ENCODE peak calls at places on chromosomes 1 and 21, in six cellular contexts. L is cardiac septum; J is keratinocyte; A is tibial nerve; M is CD8-positive, alpha-beta memory T cell; K is testis. T is an unnamed sample.

GRCh38 chr1:153963850-153964331 is 554 bp upstream of the SLC39A1 start:
- DNase-seq in M (no peak), L (no peak), K (peak), A (no peak), J (no peak), T (no peak)

GRCh38 chr1:16615253-16616252 is 2.2 kb upstream of the NBPF1 start:
- DNase-seq in J (no peak), K (no peak), M (no peak), L (peak), A (no peak), T (no peak)

GRCh38 chr1:24683713-24684162 is 40.6 kb downstream of the SRRM1 start:
- DNase-seq in M (no peak), K (peak), L (no peak), A (no peak), J (peak), T (no peak)

GRCh38 chr1:5256793-5257192 is 602.4 kb downstream of the AJAP1 start:
- DNase-seq in L (no peak), A (no peak), M (no peak), J (no peak), K (no peak), T (no peak)

GRCh38 chr1:29230553-29231378 is at the start of gene MECR:
- DNase-seq in M (peak), L (peak), K (peak), J (peak), A (peak), T (peak)

GRCh38 chr1:33010946-33011731 is 25.5 kb downstream of the AK2 start:
- DNase-seq in L (peak), A (no peak), K (peak), M (no peak), J (no peak), T (no peak)

GRCh38 chr1:93845554-93846150 is 33.4 kb downstream of the DNTTIP2 start:
- DNase-seq in J (no peak), M (no peak), A (no peak), L (no peak), K (peak), T (no peak)

GRCh38 chr21:25881524-25882376 is 147.0 kb downstream of the GABPA start:
- DNase-seq in J (peak), L (peak), M (peak), A (peak), K (peak), T (peak)

GRCh38 chr1:67561704-67562113 is 123.3 kb upstream of the GADD45A start:
- DNase-seq in M (peak), K (peak), J (peak), L (peak), A (peak), T (peak)

GRCh38 chr1:27416387-27417111 is 24.1 kb downstream of the GPR3 start:
- DNase-seq in A (no peak), J (peak), M (peak), L (no peak), K (peak), T (no peak)

GRCh38 chr1:197269053-197269452 is 1.0 kb downstream of the CRB1 start:
- DNase-seq in J (no peak), K (no peak), A (no peak), L (no peak), M (no peak), T (no peak)

GRCh38 chr1:222555992-222556615 is 8.2 kb upstream of the HHIPL2 start:
- DNase-seq in A (no peak), M (no peak), K (no peak), J (no peak), L (no peak), T (no peak)

GRCh38 chr21:16192900-16193299 is 463.1 kb downstream of the USP25 start:
- DNase-seq in K (no peak), A (no peak), L (no peak), M (no peak), J (no peak), T (no peak)

GRCh38 chr1:245441699-245442098 is 286.9 kb downstream of the KIF26B start:
- DNase-seq in L (no peak), A (no peak), J (no peak), M (no peak), K (no peak), T (no peak)

GRCh38 chr21:43277481-43278351 is 108.9 kb downstream of the CRYAA start:
- DNase-seq in J (no peak), L (peak), K (no peak), M (no peak), A (no peak), T (no peak)

GRCh38 chr21:16071082-16071481 is 341.3 kb downstream of the USP25 start:
- DNase-seq in K (peak), L (no peak), J (no peak), M (no peak), A (no peak), T (no peak)

GRCh38 chr1:150562384-150563339 is 13.5 kb downstream of the ADAMTSL4 start:
- DNase-seq in L (peak), M (peak), K (no peak), J (no peak), A (peak), T (no peak)

GRCh38 chr1:27891196-27891889 is 19.0 kb downstream of the THEMIS2 start:
- DNase-seq in K (no peak), L (no peak), A (no peak), J (no peak), M (peak), T (no peak)

GRCh38 chr21:31872452-31873274 is at the start of gene HUNK:
- DNase-seq in J (no peak), M (no peak), A (no peak), L (no peak), K (peak), T (no peak)

GRCh38 chr21:44428281-44428942 is 26.9 kb upstream of the LRRC3 start:
- DNase-seq in M (peak), L (peak), A (no peak), J (no peak), K (no peak), T (no peak)

GRCh38 chr21:39313457-39314154 is at the start of gene BRWD1:
- DNase-seq in K (peak), A (peak), M (peak), L (peak), J (no peak), T (peak)

GRCh38 chr1:44501022-44501910 is 96.2 kb downstream of the RNF220 start:
- DNase-seq in J (no peak), M (no peak), L (no peak), K (no peak), A (no peak), T (no peak)

GRCh38 chr1:201167625-201167991 is 13.3 kb upstream of the TMEM9 start:
- DNase-seq in M (no peak), A (no peak), L (no peak), K (no peak), J (no peak), T (no peak)

GRCh38 chr1:27342778-27343638 is 1.2 kb downstream of the SYTL1 start:
- DNase-seq in K (no peak), J (peak), M (peak), L (peak), A (no peak), T (no peak)

GRCh38 chr1:2990376-2991115 is 30.7 kb upstream of the ACTRT2 start:
- DNase-seq in M (no peak), K (no peak), A (no peak), J (no peak), L (peak), T (no peak)

GRCh38 chr1:203548917-203549708 is 55.2 kb downstream of the OPTC start:
- DNase-seq in L (no peak), M (no peak), K (no peak), A (no peak), J (no peak), T (no peak)

GRCh38 chr1:60461889-60462595 is 388.5 kb upstream of the C1orf87 start:
- DNase-seq in M (no peak), J (no peak), A (no peak), K (no peak), L (no peak), T (no peak)

GRCh38 chr1:27099904-27100796 is 54.8 kb downstream of the SLC9A1 start:
- DNase-seq in M (no peak), A (peak), K (peak), L (no peak), J (no peak), T (no peak)

GRCh38 chr1:115184260-115184950 is 95.1 kb upstream of the TSPAN2 start:
- DNase-seq in K (no peak), M (no peak), A (no peak), L (no peak), J (no peak), T (no peak)

GRCh38 chr1:52636701-52637695 is 4.0 kb downstream of the SHISAL2A start:
- DNase-seq in L (no peak), A (no peak), M (peak), K (no peak), J (no peak), T (peak)

GRCh38 chr1:7401814-7402547 is 369.1 kb upstream of the VAMP3 start:
- DNase-seq in J (peak), M (no peak), L (no peak), K (no peak), A (no peak), T (no peak)

GRCh38 chr1:110003747-110004428 is 19.3 kb downstream of the AHCYL1 start:
- DNase-seq in K (peak), A (peak), J (peak), M (no peak), L (no peak), T (peak)

GRCh38 chr1:221813887-221814286 is 72.0 kb upstream of the DUSP10 start:
- DNase-seq in L (no peak), K (no peak), A (no peak), J (no peak), M (no peak), T (no peak)

GRCh38 chr1:243798726-243799125 is 51.3 kb downstream of the AKT3 start:
- DNase-seq in A (no peak), L (no peak), M (no peak), K (no peak), J (peak), T (no peak)

GRCh38 chr1:74679811-74680210 is 6.2 kb upstream of the ERICH3 start:
- DNase-seq in M (no peak), A (no peak), L (no peak), K (no peak), J (no peak), T (no peak)

GRCh38 chr1:172754609-172755008 is 95.7 kb downstream of the FASLG start:
- DNase-seq in L (no peak), J (no peak), K (no peak), M (no peak), A (no peak), T (no peak)

GRCh38 chr21:46294647-46295176 is 8.6 kb downstream of the YBEY start:
- DNase-seq in J (no peak), M (no peak), L (no peak), K (no peak), A (no peak), T (no peak)

GRCh38 chr1:22048351-22049192 is 3.9 kb upstream of the CDC42 start:
- DNase-seq in J (no peak), K (no peak), M (no peak), L (no peak), A (no peak), T (no peak)

GRCh38 chr1:22639286-22639685 is 2.9 kb downstream of the C1QA start:
- DNase-seq in K (peak), J (no peak), A (no peak), L (no peak), M (no peak), T (no peak)

T was measured in GM18507.